ENCODE peak calls at places on chromosomes 11 and 22, in six cellular contexts. C is GM03348; S is amygdala; Y is T-helper 2 cell; Q is stimulated activated CD4-positive, alpha-beta T cell treated with anti-CD3 and anti-CD28 coated beads, Interleukin-12 subunit alpha, Interleukin-12 subunit beta, amount 100 ng/mL, for 4 hours; E is NCI-H2227 treated with DMSO at 0.1 percent for 48 hours. I is an unnamed sample.

GRCh38 chr11:61392991-61393595 is 706 bp downstream of the TMEM216 start:
- DNase-seq in C (peak; percentile 33), S (no peak), Y (no peak), Q (no peak), E (peak; percentile 39), I (no peak)

GRCh38 chr11:95520765-95521542 is 268.6 kb downstream of the FAM76B start:
- DNase-seq in C (no peak), S (no peak), Y (no peak), Q (no peak), E (no peak), I (no peak)

GRCh38 chr11:12195773-12196172 is 85.4 kb downstream of the MICAL2 start:
- DNase-seq in C (no peak), S (no peak), Y (no peak), Q (no peak), E (no peak), I (no peak)

GRCh38 chr22:33073989-33074391 is 15.8 kb upstream of the SYN3 start:
- DNase-seq in C (no peak), S (no peak), Y (no peak), Q (no peak), E (no peak), I (no peak)

GRCh38 chr11:123255909-123256308 is 60.9 kb upstream of the CLMP start:
- DNase-seq in C (no peak), S (no peak), Y (no peak), Q (no peak), E (peak; percentile 91), I (no peak)

GRCh38 chr22:30860176-30861105 is 108.1 kb downstream of the MORC2 start:
- DNase-seq in C (peak; percentile 3), S (no peak), Y (no peak), Q (no peak), E (no peak), I (no peak)

GRCh38 chr11:91147885-91148284 is 925.0 kb upstream of the CHORDC1 start:
- DNase-seq in C (no peak), S (no peak), Y (no peak), Q (no peak), E (no peak), I (no peak)

GRCh38 chr11:86692317-86692716 is 19.9 kb upstream of the ME3 start:
- DNase-seq in C (peak; percentile 35), S (no peak), Y (no peak), Q (no peak), E (no peak), I (no peak)

GRCh38 chr11:42620796-42621195 is 691.0 kb upstream of the API5 start:
- DNase-seq in C (no peak), S (no peak), Y (no peak), Q (no peak), E (no peak), I (no peak)

GRCh38 chr11:95095858-95096587 is 6.4 kb downstream of the ENDOD1 start:
- DNase-seq in C (peak; percentile 61), S (no peak), Y (no peak), Q (no peak), E (no peak), I (peak; percentile 31)

GRCh38 chr22:37922177-37922576 is 16.1 kb downstream of the MICALL1 start:
- DNase-seq in C (no peak), S (no peak), Y (no peak), Q (no peak), E (no peak), I (no peak)

GRCh38 chr22:20591660-20592310 is 84.4 kb downstream of the MED15 start:
- DNase-seq in C (no peak), S (no peak), Y (no peak), Q (no peak), E (no peak), I (no peak)